ENCODE peak calls at places on chromosomes 16 and 17, in eight cellular contexts. One of them, this sample, is unnamed.

GRCh38 chr16:66399930-66400329 is 27.2 kb upstream of the BEAN1 start:
- DNase-seq in BJ: no peak
- DNase-seq in IMR-90: no peak
- DNase-seq in T-helper 17 cell: no peak
- DNase-seq in hepatic stellate cell: no peak
- DNase-seq in SW480: no peak
- DNase-seq in anterior cingulate cortex: no peak
- DNase-seq in H9: no peak
- DNase-seq in this sample: no peak

GRCh38 chr17:41579484-41580243 is 7.0 kb downstream of the KRT14 start:
- DNase-seq in BJ: peak
- DNase-seq in IMR-90: peak
- DNase-seq in T-helper 17 cell: peak
- DNase-seq in hepatic stellate cell: peak
- DNase-seq in SW480: peak
- DNase-seq in anterior cingulate cortex: peak
- DNase-seq in H9: peak
- DNase-seq in this sample: peak

GRCh38 chr16:56841233-56841632 is 23.8 kb upstream of the SLC12A3 start:
- DNase-seq in BJ: peak
- DNase-seq in IMR-90: peak
- DNase-seq in T-helper 17 cell: no peak
- DNase-seq in hepatic stellate cell: no peak
- DNase-seq in SW480: no peak
- DNase-seq in anterior cingulate cortex: no peak
- DNase-seq in H9: no peak
- DNase-seq in this sample: no peak

GRCh38 chr17:12043702-12044101 is 23.0 kb downstream of the MAP2K4 start:
- DNase-seq in BJ: no peak
- DNase-seq in IMR-90: no peak
- DNase-seq in T-helper 17 cell: no peak
- DNase-seq in hepatic stellate cell: no peak
- DNase-seq in SW480: no peak
- DNase-seq in anterior cingulate cortex: no peak
- DNase-seq in H9: no peak
- DNase-seq in this sample: no peak

GRCh38 chr16:65842067-65842466 is 524.4 kb upstream of the CDH5 start:
- DNase-seq in BJ: no peak
- DNase-seq in IMR-90: peak
- DNase-seq in T-helper 17 cell: no peak
- DNase-seq in hepatic stellate cell: no peak
- DNase-seq in SW480: no peak
- DNase-seq in anterior cingulate cortex: no peak
- DNase-seq in H9: no peak
- DNase-seq in this sample: no peak

GRCh38 chr16:80507538-80507937 is 33.3 kb upstream of the DYNLRB2 start:
- DNase-seq in BJ: no peak
- DNase-seq in IMR-90: no peak
- DNase-seq in T-helper 17 cell: no peak
- DNase-seq in hepatic stellate cell: no peak
- DNase-seq in SW480: no peak
- DNase-seq in anterior cingulate cortex: no peak
- DNase-seq in H9: no peak
- DNase-seq in this sample: no peak

GRCh38 chr17:57677858-57678257 is 67.2 kb downstream of the CCDC182 start:
- DNase-seq in BJ: no peak
- DNase-seq in IMR-90: no peak
- DNase-seq in T-helper 17 cell: no peak
- DNase-seq in hepatic stellate cell: no peak
- DNase-seq in SW480: no peak
- DNase-seq in anterior cingulate cortex: no peak
- DNase-seq in H9: peak
- DNase-seq in this sample: no peak

GRCh38 chr17:50884354-50885311 is 18.5 kb upstream of the TOB1 start:
- DNase-seq in BJ: no peak
- DNase-seq in IMR-90: no peak
- DNase-seq in T-helper 17 cell: no peak
- DNase-seq in hepatic stellate cell: no peak
- DNase-seq in SW480: peak
- DNase-seq in anterior cingulate cortex: no peak
- DNase-seq in H9: peak
- DNase-seq in this sample: no peak

GRCh38 chr17:40106089-40106759 is 5.8 kb upstream of the NR1D1 start:
- DNase-seq in BJ: no peak
- DNase-seq in IMR-90: no peak
- DNase-seq in T-helper 17 cell: no peak
- DNase-seq in hepatic stellate cell: no peak
- DNase-seq in SW480: no peak
- DNase-seq in anterior cingulate cortex: no peak
- DNase-seq in H9: no peak
- DNase-seq in this sample: no peak

GRCh38 chr17:68803122-68803615 is 152.0 kb downstream of the ABCA8 start:
- DNase-seq in BJ: no peak
- DNase-seq in IMR-90: no peak
- DNase-seq in T-helper 17 cell: no peak
- DNase-seq in hepatic stellate cell: no peak
- DNase-seq in SW480: no peak
- DNase-seq in anterior cingulate cortex: no peak
- DNase-seq in H9: no peak
- DNase-seq in this sample: no peak

GRCh38 chr16:29983420-29984136 is 9.9 kb downstream of the TAOK2 start:
- DNase-seq in BJ: no peak
- DNase-seq in IMR-90: peak
- DNase-seq in T-helper 17 cell: no peak
- DNase-seq in hepatic stellate cell: no peak
- DNase-seq in SW480: no peak
- DNase-seq in anterior cingulate cortex: no peak
- DNase-seq in H9: no peak
- DNase-seq in this sample: no peak

This sample was measured in pons.